ENCODE peak calls at places on chromosomes 11 and 22, in ten cellular contexts. T, L, C, P, G, Z, Q, K, Y and O are unnamed samples.

GRCh38 chr11:134640971-134641968 is 229.2 kb upstream of the B3GAT1 start:
- DNase-seq in T (no peak), L (no peak), C (peak), P (no peak), G (no peak), Z (no peak), Q (no peak), K (no peak), Y (no peak), O (no peak)

GRCh38 chr11:73995731-73996130 is 13.1 kb upstream of the UCP2 start:
- DNase-seq in T (no peak), L (no peak), C (no peak), P (no peak), G (no peak), Z (no peak), Q (no peak), K (no peak), Y (no peak), O (no peak)

GRCh38 chr11:72965672-72966071 is 151.5 kb downstream of the ATG16L2 start:
- DNase-seq in T (no peak), L (no peak), C (no peak), P (no peak), G (no peak), Z (no peak), Q (no peak), K (no peak), Y (no peak), O (no peak)

GRCh38 chr11:88464528-88464927 is 127.0 kb upstream of the CTSC start:
- DNase-seq in T (no peak), L (no peak), C (no peak), P (no peak), G (no peak), Z (no peak), Q (no peak), K (no peak), Y (no peak), O (no peak)

GRCh38 chr11:61609000-61609969 is 28.4 kb upstream of the SYT7 start:
- DNase-seq in T (no peak), L (no peak), C (no peak), P (no peak), G (peak), Z (no peak), Q (no peak), K (no peak), Y (no peak), O (no peak)

GRCh38 chr22:47191630-47192105 is 429.2 kb downstream of the TBC1D22A start:
- DNase-seq in T (no peak), L (no peak), C (no peak), P (no peak), G (no peak), Z (no peak), Q (no peak), K (no peak), Y (no peak), O (no peak)

GRCh38 chr22:40396882-40397281 is 26.5 kb downstream of the SGSM3 start:
- DNase-seq in T (no peak), L (peak), C (peak), P (no peak), G (peak), Z (peak), Q (no peak), K (peak), Y (peak), O (no peak)

GRCh38 chr11:122267602-122268001 is 151.6 kb upstream of the BLID start:
- DNase-seq in T (peak), L (no peak), C (peak), P (no peak), G (no peak), Z (no peak), Q (no peak), K (no peak), Y (no peak), O (peak)

GRCh38 chr11:45654242-45654641 is 11.2 kb downstream of the CHST1 start:
- DNase-seq in T (no peak), L (peak), C (peak), P (peak), G (no peak), Z (no peak), Q (no peak), K (peak), Y (no peak), O (no peak)

GRCh38 chr11:132296946-132297610 is 926.7 kb downstream of the NTM start:
- DNase-seq in T (no peak), L (no peak), C (no peak), P (no peak), G (no peak), Z (no peak), Q (no peak), K (no peak), Y (no peak), O (no peak)

GRCh38 chr11:330694-331314 is 10.1 kb upstream of the IFITM3 start:
- DNase-seq in T (no peak), L (no peak), C (peak), P (peak), G (no peak), Z (no peak), Q (no peak), K (peak), Y (no peak), O (no peak)

GRCh38 chr11:73412308-73412707 is 36.1 kb downstream of the RELT start:
- DNase-seq in T (no peak), L (no peak), C (no peak), P (no peak), G (no peak), Z (no peak), Q (no peak), K (no peak), Y (no peak), O (no peak)

GRCh38 chr11:65853249-65853979 is 4.6 kb downstream of the CFL1 start:
- DNase-seq in T (no peak), L (no peak), C (peak), P (peak), G (peak), Z (no peak), Q (no peak), K (peak), Y (no peak), O (no peak)
- TF ChIP-seq CTCF in T (no peak), L (no peak), C (peak), P (no peak), G (no peak), Z (no peak), Q (no peak), K (peak), Y (no peak), O (peak)

GRCh38 chr11:36711104-36711825 is 113.2 kb upstream of the RAG2 start:
- DNase-seq in T (no peak), L (no peak), C (peak), P (no peak), G (no peak), Z (no peak), Q (no peak), K (no peak), Y (no peak), O (no peak)
- TF ChIP-seq CTCF in T (no peak), L (no peak), C (peak), P (no peak), G (no peak), Z (no peak), Q (no peak), K (peak), Y (no peak), O (peak)

DNA sequence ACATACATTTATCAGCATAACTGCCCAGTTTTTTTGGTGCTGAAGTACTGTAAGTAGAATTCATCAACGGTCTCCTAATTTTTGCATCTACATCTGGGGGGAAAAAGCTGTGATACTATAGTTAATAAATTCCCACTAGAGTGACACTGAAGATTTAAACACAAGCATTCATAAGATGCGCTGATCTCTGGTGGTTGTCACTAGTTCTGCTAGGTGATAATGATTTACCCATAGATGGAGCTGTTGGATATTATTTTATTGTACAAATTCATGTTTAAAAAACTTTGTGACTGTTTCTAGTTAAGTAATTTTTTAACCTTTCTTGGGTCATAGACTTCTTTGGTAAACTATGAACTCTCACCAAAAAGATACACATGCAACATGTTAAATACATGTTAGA is 106.6 kb downstream of the EMSY start:
- DNase-seq in T (no peak), L (no peak), C (no peak), P (no peak), G (peak), Z (no peak), Q (no peak), K (no peak), Y (no peak), O (no peak)
- TF ChIP-seq CTCF in T (peak), L (no peak), C (no peak), P (peak), G (peak), Z (no peak), Q (peak), K (no peak), Y (no peak), O (peak)

GRCh38 chr11:118078972-118079411 is 2.1 kb downstream of the TMPRSS4 start:
- DNase-seq in T (no peak), L (no peak), C (no peak), P (no peak), G (no peak), Z (no peak), Q (no peak), K (no peak), Y (no peak), O (no peak)

GRCh38 chr11:118079507-118079906 is 2.6 kb downstream of the TMPRSS4 start:
- DNase-seq in T (no peak), L (no peak), C (no peak), P (no peak), G (no peak), Z (no peak), Q (no peak), K (no peak), Y (no peak), O (no peak)

GRCh38 chr11:118081241-118081958 is 4.5 kb downstream of the TMPRSS4 start:
- DNase-seq in T (no peak), L (no peak), C (no peak), P (no peak), G (no peak), Z (no peak), Q (no peak), K (no peak), Y (no peak), O (no peak)

GRCh38 chr11:118082880-118083543 is 3.8 kb downstream of the SMIM35 start:
- DNase-seq in T (no peak), L (no peak), C (no peak), P (no peak), G (no peak), Z (no peak), Q (no peak), K (no peak), Y (no peak), O (no peak)

DNA sequence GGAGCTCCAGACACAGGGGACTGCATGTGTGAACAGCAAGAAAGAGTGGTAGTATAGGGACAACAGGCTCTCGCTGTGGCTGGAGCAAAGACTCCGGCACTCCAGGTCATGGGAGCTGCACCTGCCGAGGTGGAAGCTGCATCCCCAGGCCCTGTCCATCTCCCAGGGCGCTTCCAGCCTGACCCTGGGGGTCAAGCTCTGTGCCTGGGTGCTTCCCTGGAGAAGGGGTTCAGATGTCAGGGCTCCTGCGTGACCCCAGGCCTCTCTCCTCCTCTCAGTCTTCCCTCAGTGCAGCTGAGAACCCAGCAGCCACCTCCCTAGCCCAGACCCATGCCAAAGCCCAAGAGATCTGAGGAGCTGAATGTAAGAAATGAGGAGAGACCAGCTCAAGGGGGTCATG is 3.4 kb downstream of the TMPRSS4 start:
- DNase-seq in T (no peak), L (no peak), C (no peak), P (no peak), G (no peak), Z (no peak), Q (no peak), K (no peak), Y (no peak), O (no peak)
- TF ChIP-seq CTCF in T (no peak), L (no peak), C (no peak), P (no peak), G (no peak), Z (no peak), Q (no peak), K (no peak), Y (no peak), O (no peak)

GRCh38 chr11:3822312-3822711 is 14.0 kb downstream of the PGAP2 start:
- DNase-seq in T (no peak), L (no peak), C (no peak), P (no peak), G (no peak), Z (no peak), Q (no peak), K (no peak), Y (no peak), O (no peak)

GRCh38 chr11:3810951-3811350 is 2.6 kb downstream of the PGAP2 start:
- DNase-seq in T (no peak), L (no peak), C (no peak), P (no peak), G (no peak), Z (no peak), Q (no peak), K (no peak), Y (no peak), O (peak)

GRCh38 chr11:3815882-3816281 is 7.5 kb downstream of the PGAP2 start:
- DNase-seq in T (no peak), L (no peak), C (no peak), P (no peak), G (no peak), Z (no peak), Q (no peak), K (no peak), Y (no peak), O (no peak)

GRCh38 chr11:3820971-3821370 is 12.6 kb downstream of the PGAP2 start:
- DNase-seq in T (no peak), L (no peak), C (no peak), P (no peak), G (no peak), Z (no peak), Q (no peak), K (no peak), Y (no peak), O (no peak)

GRCh38 chr11:3816673-3817072 is 8.3 kb downstream of the PGAP2 start:
- DNase-seq in T (no peak), L (no peak), C (no peak), P (no peak), G (no peak), Z (no peak), Q (no peak), K (no peak), Y (no peak), O (no peak)
- TF ChIP-seq CTCF in T (no peak), L (no peak), C (no peak), P (no peak), G (no peak), Z (no peak), Q (no peak), K (no peak), Y (no peak), O (no peak)

DNA sequence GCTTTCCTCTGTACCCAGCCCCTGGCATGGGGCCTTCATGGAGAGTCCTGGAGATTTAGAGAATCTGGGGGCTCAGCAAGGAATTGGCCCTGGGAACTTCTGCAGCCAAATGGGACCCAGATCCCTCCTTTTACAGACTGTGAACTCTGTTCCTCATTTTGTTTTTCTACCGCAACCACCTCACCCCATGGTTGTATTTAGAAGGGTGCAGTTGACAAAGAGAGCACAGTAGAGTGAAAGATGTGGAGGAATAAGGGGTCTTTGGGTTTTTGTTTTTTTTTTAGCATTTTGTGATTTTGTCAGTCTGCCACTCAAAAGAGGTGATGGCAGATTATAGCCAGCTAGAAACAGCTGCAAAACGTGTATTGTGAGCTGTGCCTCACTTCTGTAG is 1.9 kb downstream of the ZNF74 start:
- DNase-seq in T (no peak), L (no peak), C (no peak), P (no peak), G (no peak), Z (no peak), Q (no peak), K (no peak), Y (no peak), O (no peak)
- TF ChIP-seq CTCF in T (no peak), L (no peak), C (no peak), P (no peak), G (no peak), Z (no peak), Q (no peak), K (no peak), Y (no peak), O (no peak)

DNA sequence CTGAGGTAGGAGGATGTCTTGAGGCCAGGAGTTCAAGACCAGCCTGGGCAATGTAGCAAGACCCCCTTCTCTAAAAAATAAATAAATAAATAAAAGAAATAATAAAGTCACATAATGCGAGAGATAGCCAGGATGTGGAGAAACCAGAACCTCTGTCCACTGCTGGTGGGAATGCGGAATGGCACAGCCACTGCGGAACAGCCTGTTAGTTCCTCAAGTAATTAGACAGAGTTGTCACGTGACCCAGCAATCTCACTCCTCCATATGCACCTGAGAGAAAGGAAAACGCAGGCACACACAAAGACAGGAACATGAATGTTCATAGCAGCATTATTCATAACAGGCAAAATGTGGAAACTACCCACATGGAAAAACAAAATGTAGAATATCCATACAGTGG is 27.5 kb downstream of the LIF start:
- DNase-seq in T (no peak), L (no peak), C (no peak), P (no peak), G (no peak), Z (no peak), Q (no peak), K (no peak), Y (no peak), O (no peak)
- TF ChIP-seq CTCF in T (no peak), L (peak), C (peak), P (no peak), G (peak), Z (no peak), Q (no peak), K (peak), Y (no peak), O (peak)